ENCODE peak calls at places on chromosomes 3 and 15, in four cellular contexts. C, W, Q and K are unnamed samples.

GRCh38 chr15:100602822-100603393 is 519 bp downstream of the ASB7 start:
- DNase-seq in W (no peak), C (peak), Q (peak), K (peak)

GRCh38 chr3:194640829-194641228 is 7.6 kb upstream of the TMEM44 start:
- DNase-seq in C (no peak), W (no peak), Q (no peak), K (peak)

GRCh38 chr15:74540135-74540760 is 772 bp upstream of the ARID3B start:
- DNase-seq in Q (no peak), C (peak), W (no peak), K (no peak)

GRCh38 chr3:83968386-83968785 is 990.4 kb upstream of the CADM2 start:
- DNase-seq in C (no peak), W (no peak), Q (no peak), K (no peak)

GRCh38 chr3:194738254-194739093 is 52.8 kb downstream of the FAM43A start:
- DNase-seq in W (no peak), Q (no peak), C (no peak), K (peak)

GRCh38 chr3:69204315-69204957 is 82.0 kb upstream of the LMOD3 start:
- DNase-seq in C (no peak), Q (no peak), W (no peak), K (peak)

GRCh38 chr3:158152186-158152585 is 42.3 kb downstream of the RSRC1 start:
- DNase-seq in W (no peak), Q (no peak), C (no peak), K (peak)

GRCh38 chr15:81297147-81297572 is 26.8 kb downstream of the STARD5 start:
- DNase-seq in W (no peak), C (no peak), Q (no peak), K (peak)

GRCh38 chr3:146817705-146818104 is 212.6 kb upstream of the PLSCR5 start:
- DNase-seq in C (no peak), W (no peak), Q (no peak), K (peak)

GRCh38 chr15:71752604-71753289 is 57.6 kb upstream of the NR2E3 start:
- DNase-seq in W (no peak), Q (no peak), C (no peak), K (peak)

GRCh38 chr15:69325456-69325971 is 26.8 kb downstream of the PAQR5 start:
- DNase-seq in W (no peak), Q (no peak), C (no peak), K (no peak)

GRCh38 chr15:59191855-59192237 is 14.8 kb upstream of the LDHAL6B start:
- DNase-seq in Q (no peak), C (no peak), W (no peak), K (peak)

GRCh38 chr3:172317984-172318383 is 130.3 kb downstream of the GHSR start:
- DNase-seq in Q (no peak), C (no peak), W (no peak), K (peak)

GRCh38 chr3:110579841-110580550 is 491.6 kb upstream of the NECTIN3 start:
- DNase-seq in Q (no peak), C (no peak), W (no peak), K (peak)

GRCh38 chr15:29125382-29126207 is 144.0 kb downstream of the NSMCE3 start:
- DNase-seq in W (no peak), Q (no peak), C (no peak), K (no peak)

GRCh38 chr3:197833930-197834715 is 43.1 kb downstream of the LRCH3 start:
- DNase-seq in W (no peak), Q (no peak), C (no peak), K (no peak)

GRCh38 chr3:157632081-157632480 is 128.9 kb upstream of the VEPH1 start:
- DNase-seq in Q (no peak), W (no peak), C (no peak), K (no peak)

GRCh38 chr3:142618917-142619401 is 22.8 kb downstream of the PLS1 start:
- DNase-seq in W (no peak), Q (peak), C (no peak), K (no peak)

GRCh38 chr3:177334803-177335202 is 137.5 kb upstream of the TBL1XR1 start:
- DNase-seq in W (no peak), Q (no peak), C (no peak), K (no peak)

GRCh38 chr15:99755692-99756409 is 22.6 kb upstream of the LYSMD4 start:
- DNase-seq in C (peak), Q (peak), W (no peak), K (peak)

GRCh38 chr15:69548771-69549170 is 96.2 kb downstream of the RPLP1 start:
- DNase-seq in W (no peak), Q (no peak), C (no peak), K (no peak)

GRCh38 chr3:28250999-28251398 is 9.6 kb downstream of the CMC1 start:
- DNase-seq in W (no peak), C (no peak), Q (no peak), K (no peak)

GRCh38 chr3:172808969-172809546 is 58.5 kb downstream of the ECT2 start:
- DNase-seq in C (no peak), W (peak), Q (peak), K (peak)

GRCh38 chr3:115836944-115837343 is 213.6 kb downstream of the GAP43 start:
- DNase-seq in C (no peak), Q (peak), W (no peak), K (peak)

GRCh38 chr15:100596792-100597191 is 5.2 kb downstream of the LINS1 start:
- DNase-seq in C (peak), W (no peak), Q (peak), K (peak)

GRCh38 chr3:141477224-141477623 is 9.6 kb upstream of the RASA2 start:
- DNase-seq in C (no peak), Q (no peak), W (no peak), K (peak)

GRCh38 chr15:26773485-26773877 is 615 bp upstream of the GABRB3 start:
- DNase-seq in C (no peak), W (no peak), Q (no peak), K (no peak)

GRCh38 chr3:8239718-8240698 is 261.6 kb upstream of the LMCD1 start:
- DNase-seq in C (no peak), Q (peak), W (no peak), K (peak)

GRCh38 chr3:127750226-127751031 is 71.9 kb downstream of the MGLL start:
- DNase-seq in Q (no peak), W (peak), C (no peak), K (peak)

GRCh38 chr15:60751985-60752952 is 273.3 kb upstream of the ICE2 start:
- DNase-seq in C (no peak), Q (no peak), W (no peak), K (peak)

GRCh38 chr15:38842991-38843610 is 278.5 kb upstream of the RASGRP1 start:
- DNase-seq in W (no peak), Q (no peak), C (no peak), K (no peak)

GRCh38 chr3:96192951-96193350 is 621.4 kb upstream of the EPHA6 start:
- DNase-seq in Q (no peak), W (no peak), C (no peak), K (no peak)

GRCh38 chr3:130956281-130956680 is 62.4 kb downstream of the ATP2C1 start:
- DNase-seq in Q (no peak), W (no peak), C (no peak), K (no peak)

GRCh38 chr3:45056608-45057301 is 30.7 kb downstream of the CLEC3B start:
- DNase-seq in W (no peak), Q (no peak), C (no peak), K (no peak)